ENCODE peak calls at places on chromosome 19, in six cellular contexts. One of them, this sample, is unnamed.

GRCh38 chr19:10417598-10418280 is 2.6 kb upstream of the PDE4A start:
- DNase-seq in T-helper 1 cell: no peak
- DNase-seq in cardiac muscle cell: peak; percentile 44
- DNase-seq in KBM-7: peak; percentile 32
- DNase-seq in LoVo: no peak
- DNase-seq in progenitor cell of endocrine pancreas: no peak
- DNase-seq in this sample: no peak

GRCh38 chr19:8490873-8491272 is 11.6 kb downstream of the PRAM1 start:
- DNase-seq in KBM-7: no peak
- DNase-seq in cardiac muscle cell: no peak
- DNase-seq in T-helper 1 cell: no peak
- DNase-seq in LoVo: no peak
- DNase-seq in progenitor cell of endocrine pancreas: no peak
- DNase-seq in this sample: no peak

GRCh38 chr19:58519087-58519354 is 589 bp downstream of the ZBTB45 start:
- DNase-seq in LoVo: peak; percentile 65
- DNase-seq in KBM-7: peak; percentile 80
- DNase-seq in T-helper 1 cell: peak; percentile 42
- DNase-seq in cardiac muscle cell: peak; percentile 87
- DNase-seq in progenitor cell of endocrine pancreas: peak; percentile 51
- DNase-seq in this sample: peak; percentile 79

GRCh38 chr19:19399733-19400438 is 5.6 kb upstream of the GATAD2A start:
- DNase-seq in LoVo: no peak
- DNase-seq in KBM-7: no peak
- DNase-seq in progenitor cell of endocrine pancreas: no peak
- DNase-seq in cardiac muscle cell: no peak
- DNase-seq in T-helper 1 cell: no peak
- DNase-seq in this sample: no peak

GRCh38 chr19:47891923-47892666 is 6.0 kb upstream of the SULT2A1 start:
- DNase-seq in cardiac muscle cell: peak; percentile 81
- DNase-seq in T-helper 1 cell: no peak
- DNase-seq in LoVo: no peak
- DNase-seq in KBM-7: peak; percentile 11
- DNase-seq in progenitor cell of endocrine pancreas: no peak
- DNase-seq in this sample: no peak

GRCh38 chr19:45798995-45799517 is 6.4 kb upstream of the DMWD start:
- DNase-seq in KBM-7: peak; percentile 83
- DNase-seq in cardiac muscle cell: peak; percentile 68
- DNase-seq in progenitor cell of endocrine pancreas: peak; percentile 54
- DNase-seq in LoVo: peak; percentile 60
- DNase-seq in T-helper 1 cell: peak; percentile 54
- DNase-seq in this sample: peak; percentile 77

GRCh38 chr19:54667217-54667616 is 4.4 kb downstream of the LILRB4 start:
- DNase-seq in progenitor cell of endocrine pancreas: no peak
- DNase-seq in KBM-7: no peak
- DNase-seq in LoVo: no peak
- DNase-seq in T-helper 1 cell: no peak
- DNase-seq in cardiac muscle cell: no peak
- DNase-seq in this sample: no peak

GRCh38 chr19:30999726-31000125 is 349.5 kb downstream of the TSHZ3 start:
- DNase-seq in KBM-7: no peak
- DNase-seq in cardiac muscle cell: no peak
- DNase-seq in LoVo: no peak
- DNase-seq in progenitor cell of endocrine pancreas: no peak
- DNase-seq in T-helper 1 cell: no peak
- DNase-seq in this sample: no peak

GRCh38 chr19:4360641-4361151 is 17.3 kb downstream of the MPND start:
- DNase-seq in KBM-7: no peak
- DNase-seq in progenitor cell of endocrine pancreas: no peak
- DNase-seq in LoVo: no peak
- DNase-seq in T-helper 1 cell: no peak
- DNase-seq in cardiac muscle cell: no peak
- DNase-seq in this sample: no peak

GRCh38 chr19:18929311-18929710 is 9.8 kb downstream of the DDX49 start:
- DNase-seq in cardiac muscle cell: no peak
- DNase-seq in T-helper 1 cell: no peak
- DNase-seq in progenitor cell of endocrine pancreas: no peak
- DNase-seq in LoVo: no peak
- DNase-seq in KBM-7: no peak
- DNase-seq in this sample: no peak

GRCh38 chr19:7293795-7294570 is at the start of gene INSR:
- DNase-seq in T-helper 1 cell: peak; percentile 25
- DNase-seq in cardiac muscle cell: peak; percentile 91
- DNase-seq in KBM-7: peak; percentile 88
- DNase-seq in LoVo: peak; percentile 90
- DNase-seq in progenitor cell of endocrine pancreas: peak; percentile 81
- DNase-seq in this sample: peak; percentile 91

GRCh38 chr19:38769635-38770211 is 3.6 kb downstream of the LGALS7 start:
- DNase-seq in progenitor cell of endocrine pancreas: peak; percentile 61
- DNase-seq in KBM-7: no peak
- DNase-seq in cardiac muscle cell: peak; percentile 62
- DNase-seq in T-helper 1 cell: peak; percentile 86
- DNase-seq in LoVo: no peak
- DNase-seq in this sample: peak; percentile 71

GRCh38 chr19:55253842-55254624 is 4.8 kb downstream of the PPP6R1 start:
- DNase-seq in KBM-7: peak; percentile 98
- DNase-seq in cardiac muscle cell: no peak
- DNase-seq in T-helper 1 cell: peak; percentile 61
- DNase-seq in LoVo: no peak
- DNase-seq in progenitor cell of endocrine pancreas: no peak
- DNase-seq in this sample: no peak

GRCh38 chr19:13209797-13210775 is 59.9 kb downstream of the IER2 start:
- DNase-seq in LoVo: no peak
- DNase-seq in cardiac muscle cell: no peak
- DNase-seq in KBM-7: no peak
- DNase-seq in T-helper 1 cell: no peak
- DNase-seq in progenitor cell of endocrine pancreas: no peak
- DNase-seq in this sample: no peak